ENCODE peak calls at places on chromosomes 7 and 10, in six cellular contexts. E is NCI-H524 treated with DMSO at 0.1 percent for 48 hours, D is osteoblast, P is RPMI8226, H is endothelial cell, F is EH. U is an unnamed sample.

GRCh38 chr7:158695726-158696452 is 8.7 kb downstream of the NCAPG2 start:
- DNase-seq in E (no peak), D (peak; percentile 89), P (peak; percentile 69), H (peak; percentile 37), F (peak; percentile 88), U (peak; percentile 15)

GRCh38 chr10:9437131-9437530 is 1382.6 kb downstream of the GATA3 start:
- DNase-seq in E (no peak), D (no peak), P (no peak), H (no peak), F (no peak), U (no peak)

GRCh38 chr7:151238190-151238810 is 6.0 kb downstream of the CHPF2 start:
- DNase-seq in E (no peak), D (peak; percentile 72), P (no peak), H (no peak), F (no peak), U (no peak)

GRCh38 chr7:25771491-25771890 is 380.5 kb upstream of the NFE2L3 start:
- DNase-seq in E (no peak), D (no peak), P (no peak), H (no peak), F (no peak), U (no peak)

GRCh38 chr7:134140889-134141867 is 14.0 kb downstream of the LRGUK start:
- DNase-seq in E (no peak), D (peak; percentile 88), P (peak; percentile 71), H (peak; percentile 71), F (peak; percentile 65), U (peak; percentile 37)

GRCh38 chr7:7862393-7862792 is 106.2 kb upstream of the GLCCI1 start:
- DNase-seq in E (no peak), D (no peak), P (no peak), H (no peak), F (no peak), U (no peak)

GRCh38 chr10:33113111-33113856 is 155.3 kb upstream of the ITGB1 start:
- DNase-seq in E (no peak), D (no peak), P (no peak), H (no peak), F (peak; percentile 88), U (no peak)

GRCh38 chr10:21021843-21022594 is 124.9 kb upstream of the NEBL start:
- DNase-seq in E (no peak), D (no peak), P (peak; percentile 7), H (peak; percentile 6), F (no peak), U (no peak)

GRCh38 chr7:106346678-106347217 is 62.0 kb upstream of the NAMPT start:
- DNase-seq in E (no peak), D (peak; percentile 54), P (peak; percentile 97), H (no peak), F (peak; percentile 93), U (no peak)

GRCh38 chr10:46329690-46330016 is 42.9 kb downstream of the ANTXRL start:
- DNase-seq in E (no peak), D (no peak), P (no peak), H (no peak), F (no peak), U (no peak)

GRCh38 chr7:85673881-85674280 is 487.0 kb upstream of the SEMA3D start:
- DNase-seq in E (no peak), D (no peak), P (no peak), H (no peak), F (peak; percentile 29), U (no peak)

GRCh38 chr7:43112941-43113621 is 634 bp downstream of the HECW1 start:
- DNase-seq in E (no peak), D (peak; percentile 74), P (no peak), H (peak; percentile 45), F (peak; percentile 55), U (no peak)

GRCh38 chr7:45663965-45664623 is 89.9 kb downstream of the ADCY1 start:
- DNase-seq in E (no peak), D (no peak), P (no peak), H (no peak), F (no peak), U (no peak)